ENCODE peak calls at places on chromosomes 6 and 20, in nine cellular contexts. O, M, W, C, A, T, X, K and L are unnamed samples.

GRCh38 chr20:63737940-63738686 is 1.5 kb upstream of the SLC2A4RG start:
- DNase-seq in O (no peak), M (peak), W (no peak), C (no peak), A (no peak), T (no peak), X (no peak), K (no peak), L (no peak)

GRCh38 chr6:142647436-142648389 is 297.3 kb downstream of the HIVEP2 start:
- DNase-seq in O (no peak), M (no peak), W (no peak), C (no peak), A (no peak), T (no peak), X (no peak), K (no peak), L (no peak)

GRCh38 chr20:32623667-32624157 is 38.6 kb upstream of the NOL4L start:
- DNase-seq in O (no peak), M (no peak), W (no peak), C (no peak), A (no peak), T (no peak), X (no peak), K (no peak), L (no peak)

GRCh38 chr6:2485116-2485515 is 239.7 kb upstream of the GMDS start:
- DNase-seq in O (no peak), M (no peak), W (no peak), C (no peak), A (no peak), T (no peak), X (no peak), K (no peak), L (no peak)

GRCh38 chr20:38059832-38060231 is 26.3 kb downstream of the RPRD1B start:
- DNase-seq in O (peak), M (no peak), W (no peak), C (no peak), A (no peak), T (no peak), X (no peak), K (no peak), L (no peak)

GRCh38 chr20:32999603-33000250 is 4.5 kb downstream of the SUN5 start:
- DNase-seq in O (no peak), M (peak), W (no peak), C (no peak), A (peak), T (no peak), X (no peak), K (no peak), L (no peak)

GRCh38 chr6:70210462-70210861 is 92.4 kb downstream of the COL9A1 start:
- DNase-seq in O (peak), M (no peak), W (no peak), C (no peak), A (peak), T (no peak), X (peak), K (no peak), L (no peak)

GRCh38 chr6:16157909-16158308 is 29.0 kb downstream of the MYLIP start:
- DNase-seq in O (no peak), M (no peak), W (peak), C (no peak), A (no peak), T (no peak), X (no peak), K (no peak), L (no peak)

GRCh38 chr20:47256665-47257236 is 99.7 kb downstream of the ZMYND8 start:
- DNase-seq in O (peak), M (no peak), W (no peak), C (peak), A (peak), T (peak), X (peak), K (no peak), L (no peak)

GRCh38 chr20:23257106-23257761 is 93.4 kb upstream of the NXT1 start:
- DNase-seq in O (no peak), M (no peak), W (no peak), C (no peak), A (peak), T (no peak), X (no peak), K (peak), L (no peak)

GRCh38 chr6:169283924-169284323 is 30.3 kb upstream of the THBS2 start:
- DNase-seq in O (no peak), M (no peak), W (no peak), C (no peak), A (no peak), T (no peak), X (no peak), K (no peak), L (no peak)
- TF ChIP-seq CTCF in O (no peak), M (no peak), W (no peak), C (no peak), A (no peak), T (no peak), X (no peak), K (no peak), L (no peak)

GRCh38 chr20:10611357-10611756 is 62.4 kb downstream of the JAG1 start:
- DNase-seq in O (peak), M (no peak), W (no peak), C (peak), A (peak), T (no peak), X (peak), K (no peak), L (no peak)
- TF ChIP-seq CTCF in O (peak), M (peak), W (peak), C (peak), A (peak), T (peak), X (peak), K (peak), L (peak)

DNA sequence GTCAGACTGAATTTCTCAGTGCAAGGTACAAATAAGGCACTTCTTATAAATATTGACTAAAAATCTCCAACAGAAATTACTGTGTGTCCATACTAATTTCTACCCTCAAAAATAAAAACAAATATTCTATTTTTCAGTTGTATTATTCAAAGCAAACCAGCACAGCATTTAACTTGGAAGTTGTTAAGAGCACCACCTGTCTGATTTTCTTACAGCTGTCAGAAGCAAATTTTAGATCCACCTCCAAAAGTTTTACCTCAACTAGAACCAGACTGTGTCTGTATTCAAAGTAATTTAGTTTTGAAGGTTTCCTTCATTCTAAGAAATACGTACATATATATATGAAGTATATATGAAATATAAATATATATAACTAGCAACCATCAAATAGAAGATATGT is 1.2 kb downstream of the TRDN start:
- DNase-seq in O (no peak), M (no peak), W (no peak), C (no peak), A (no peak), T (no peak), X (no peak), K (no peak), L (no peak)
- TF ChIP-seq CTCF in O (no peak), M (no peak), W (no peak), C (no peak), A (no peak), T (no peak), X (no peak), K (no peak), L (no peak)

GRCh38 chr6:141309295-141309694 is 823.4 kb upstream of the GJE1 start:
- DNase-seq in O (peak), M (no peak), W (no peak), C (no peak), A (peak), T (no peak), X (peak), K (no peak), L (no peak)
- TF ChIP-seq CTCF in O (no peak), M (no peak), W (no peak), C (peak), A (peak), T (no peak), X (no peak), K (no peak), L (no peak)

DNA sequence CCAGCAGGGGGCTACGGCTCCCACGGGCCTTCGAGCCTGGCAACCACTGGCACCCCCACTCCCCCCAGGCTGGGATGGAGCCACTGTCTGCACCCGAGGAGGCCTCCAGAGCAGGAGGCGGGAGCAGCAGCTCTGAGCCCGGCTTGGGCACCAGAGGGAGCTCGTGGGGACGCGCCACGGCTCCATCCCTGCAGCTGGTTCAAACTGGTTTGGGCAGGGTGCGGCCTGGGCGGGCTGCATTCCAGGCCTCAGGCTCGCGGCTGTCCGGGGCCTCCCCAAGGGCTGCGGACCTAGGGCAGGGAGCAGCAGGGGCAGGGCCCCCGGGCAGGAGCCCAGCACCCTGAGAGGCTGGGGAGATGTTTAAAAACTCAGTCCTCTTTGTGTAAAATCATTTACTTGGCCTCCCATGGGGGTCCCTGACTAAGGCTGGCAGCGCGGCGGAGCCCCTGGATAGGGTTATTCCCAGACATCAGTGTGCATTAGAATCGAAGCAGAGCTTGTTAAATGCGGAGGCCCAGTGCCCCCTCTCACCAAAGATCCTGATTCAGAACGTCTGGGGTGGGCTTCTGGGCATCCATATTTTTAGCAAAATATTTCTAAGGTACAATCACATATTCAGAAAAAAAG is 4.1 kb upstream of the BCAS4 start:
- DNase-seq in O (peak), M (peak), W (peak), C (peak), A (peak), T (peak), X (peak), K (peak), L (peak)
- TF ChIP-seq CTCF in O (peak), M (peak), W (peak), C (peak), A (peak), T (peak), X (peak), K (peak), L (peak)

DNA sequence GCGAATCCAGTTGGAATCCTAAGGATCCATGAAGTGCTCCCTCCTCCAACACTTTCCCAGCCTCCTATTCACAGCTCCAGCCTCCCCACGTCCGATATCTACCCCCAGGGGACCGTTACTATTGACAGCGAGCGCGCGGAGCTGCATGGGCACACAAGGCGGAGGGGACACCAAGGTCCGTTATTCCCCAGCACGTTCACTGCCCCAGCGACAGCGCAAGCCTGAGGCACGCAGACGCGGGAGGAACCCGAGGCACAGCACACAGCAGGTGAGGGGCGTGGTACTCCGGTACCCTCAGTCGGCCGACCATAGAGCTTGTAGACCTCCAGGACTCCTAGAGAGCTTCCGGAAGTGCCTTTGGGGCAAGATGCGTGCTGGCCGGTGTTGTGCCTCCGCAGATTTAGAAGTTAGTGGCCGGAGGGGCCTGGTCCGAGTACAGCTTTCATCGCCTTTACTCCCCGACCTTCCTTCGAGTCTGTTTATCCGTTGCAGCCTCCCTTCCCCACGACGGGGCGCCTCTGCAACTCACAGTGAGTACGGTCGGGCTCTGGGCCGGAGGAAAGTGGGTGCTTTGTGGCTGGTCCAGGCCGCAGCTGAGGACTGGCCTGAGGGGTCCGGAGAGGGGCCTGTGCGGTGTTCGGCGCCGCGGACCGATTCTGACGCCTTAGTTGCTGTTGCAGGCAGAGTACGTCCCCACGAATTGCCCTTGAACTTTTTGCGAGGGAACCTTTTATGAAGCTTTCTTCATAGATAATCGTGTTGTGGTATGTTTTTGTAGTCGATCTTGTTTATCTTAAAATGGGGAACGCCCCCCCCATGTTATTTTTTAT is at the start of gene ZKSCAN8:
- DNase-seq in O (peak), M (peak), W (peak), C (peak), A (peak), T (peak), X (peak), K (peak), L (peak)
- TF ChIP-seq CTCF in O (no peak), M (no peak), W (no peak), C (no peak), A (no peak), T (no peak), X (no peak), K (no peak), L (no peak)

GRCh38 chr6:136038531-136038930 is 187.0 kb downstream of the PDE7B start:
- DNase-seq in O (no peak), M (no peak), W (no peak), C (no peak), A (no peak), T (no peak), X (peak), K (no peak), L (no peak)

GRCh38 chr6:136039185-136039584 is 187.7 kb downstream of the PDE7B start:
- DNase-seq in O (no peak), M (no peak), W (no peak), C (no peak), A (no peak), T (no peak), X (peak), K (no peak), L (no peak)

GRCh38 chr6:136036601-136037000 is 185.1 kb downstream of the PDE7B start:
- DNase-seq in O (no peak), M (no peak), W (no peak), C (no peak), A (no peak), T (no peak), X (peak), K (no peak), L (no peak)

GRCh38 chr6:136037246-136037884 is 185.9 kb downstream of the PDE7B start:
- DNase-seq in O (no peak), M (no peak), W (no peak), C (no peak), A (no peak), T (no peak), X (peak), K (no peak), L (no peak)

DNA sequence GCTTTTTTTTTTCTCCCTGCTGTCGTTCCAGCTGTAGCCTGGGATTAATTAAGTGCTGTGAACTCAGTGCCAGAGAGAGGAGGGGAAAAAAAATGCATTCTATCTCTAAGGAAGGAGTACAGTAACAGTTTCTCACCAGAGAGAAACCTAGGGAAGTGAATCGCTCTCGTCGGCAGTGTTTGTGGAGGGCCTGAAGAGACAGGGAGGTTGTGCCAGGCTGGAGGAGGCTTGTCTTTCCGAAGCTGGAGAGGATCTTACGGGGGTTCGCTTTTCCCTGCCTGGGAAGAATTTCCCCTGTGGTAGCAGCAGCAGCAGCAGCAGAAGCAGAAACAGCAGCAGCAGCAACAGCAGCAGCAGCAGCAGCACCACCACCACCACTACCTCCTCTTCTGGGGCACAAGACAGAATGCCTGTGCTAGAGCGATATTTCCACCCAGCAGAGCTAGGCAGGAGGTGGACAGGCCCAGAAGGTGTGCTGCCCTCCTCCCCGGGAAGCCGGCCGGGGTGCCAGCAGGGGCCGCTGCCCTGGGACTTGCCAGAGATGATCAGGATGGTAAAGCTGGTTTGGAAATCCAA is 186.5 kb downstream of the PDE7B start:
- DNase-seq in O (no peak), M (no peak), W (no peak), C (no peak), A (peak), T (peak), X (peak), K (no peak), L (no peak)
- TF ChIP-seq CTCF in O (no peak), M (no peak), W (no peak), C (peak), A (peak), T (no peak), X (peak), K (no peak), L (no peak)

DNA sequence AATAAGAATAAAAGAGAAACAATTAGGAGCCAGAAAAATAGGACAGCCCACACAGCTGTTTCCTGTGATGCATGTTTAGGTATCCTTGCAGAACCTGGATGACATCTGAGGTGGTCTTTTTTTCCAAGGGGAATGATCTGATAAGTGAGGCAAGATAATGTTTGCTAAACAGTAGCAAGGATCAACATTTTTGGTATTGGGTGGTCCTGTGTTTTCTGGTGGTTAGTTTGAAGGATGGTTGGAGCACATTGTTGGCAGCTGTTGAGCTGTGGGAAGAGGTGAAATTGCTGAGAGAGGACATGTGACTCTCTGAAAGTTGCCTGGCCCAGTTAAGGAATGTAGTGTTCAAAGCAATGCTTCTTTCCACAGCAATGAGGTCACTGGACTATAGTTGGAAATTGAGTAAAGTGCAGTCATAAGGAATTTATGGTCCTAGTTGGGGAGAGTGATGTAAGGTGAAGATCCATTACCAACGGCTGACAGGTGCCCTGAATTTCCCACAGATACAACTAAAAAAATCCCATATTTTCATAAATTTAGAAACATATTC is 270.2 kb upstream of the IMPG1 start:
- DNase-seq in O (no peak), M (no peak), W (no peak), C (no peak), A (no peak), T (no peak), X (no peak), K (no peak), L (no peak)
- TF ChIP-seq CTCF in O (no peak), M (no peak), W (no peak), C (no peak), A (no peak), T (no peak), X (no peak), K (no peak), L (no peak)

GRCh38 chr6:131116755-131117360 is 18.4 kb upstream of the AKAP7 start:
- DNase-seq in O (peak), M (no peak), W (no peak), C (peak), A (peak), T (no peak), X (peak), K (no peak), L (no peak)
- TF ChIP-seq CTCF in O (peak), M (peak), W (peak), C (no peak), A (peak), T (peak), X (peak), K (peak), L (peak)